ENCODE peak calls at places on chromosomes 12 and 14, in ten cellular contexts. N is fibroblast of mammary gland; U is GM12864; O is stimulated activated CD4-positive, alpha-beta T cell treated with anti-CD3 and anti-CD28 coated beads, Interleukin-15, amount 100 ng/mL, for 1 hour; V is pancreas; K is LoVo; S is astrocyte of the spinal cord; X is Right ventricle myocardium superior; E is HEK293T; D is T-cell. T is an unnamed sample.

GRCh38 chr12:48054955-48055821 is 50.7 kb downstream of the SENP1 start:
- DNase-seq in E (no peak), D (no peak), N (no peak), K (no peak), S (no peak), O (no peak), X (no peak), V (no peak), U (no peak), T (no peak)

GRCh38 chr12:46071769-46072624 is 81.6 kb upstream of the SCAF11 start:
- DNase-seq in X (peak), D (peak), S (peak), O (peak), V (peak), U (peak), K (peak), N (peak), E (peak), T (no peak)

GRCh38 chr12:121803861-121804416 is at the start of gene SETD1B:
- DNase-seq in S (peak), E (no peak), O (peak), D (no peak), N (peak), V (peak), K (peak), X (peak), U (no peak), T (no peak)

GRCh38 chr12:47039756-47040155 is 39.7 kb upstream of the PCED1B start:
- DNase-seq in V (no peak), E (no peak), S (no peak), K (no peak), N (no peak), O (no peak), U (no peak), X (no peak), D (no peak), T (no peak)

GRCh38 chr12:100675432-100675831 is 101.9 kb downstream of the GAS2L3 start:
- DNase-seq in E (no peak), O (no peak), S (peak), K (no peak), U (no peak), D (no peak), V (peak), N (peak), X (no peak), T (no peak)

GRCh38 chr14:50058112-50058511 is 58.3 kb downstream of the VCPKMT start:
- DNase-seq in K (no peak), O (no peak), V (no peak), X (no peak), N (no peak), D (no peak), U (no peak), S (no peak), E (no peak), T (no peak)

GRCh38 chr14:49972199-49972671 is 79.4 kb downstream of the ARF6 start:
- DNase-seq in K (peak), S (peak), V (peak), D (no peak), O (no peak), X (no peak), N (peak), E (no peak), U (no peak), T (peak)

GRCh38 chr12:118061876-118062791 is 1.2 kb upstream of the WSB2 start:
- DNase-seq in O (no peak), X (no peak), S (peak), U (no peak), K (peak), D (no peak), E (no peak), V (peak), N (peak), T (no peak)

GRCh38 chr14:33762462-33762861 is 188.4 kb downstream of the EGLN3 start:
- DNase-seq in N (no peak), K (no peak), U (no peak), V (no peak), O (no peak), E (no peak), D (no peak), X (no peak), S (no peak), T (no peak)

GRCh38 chr12:93788853-93789252 is 111.7 kb downstream of the CRADD start:
- DNase-seq in X (no peak), N (no peak), V (no peak), K (no peak), S (no peak), O (no peak), E (no peak), D (no peak), U (no peak), T (no peak)

GRCh38 chr14:51006781-51007211 is 62.5 kb upstream of the PYGL start:
- DNase-seq in V (no peak), E (no peak), K (no peak), X (no peak), S (peak), D (no peak), N (peak), O (no peak), U (no peak), T (peak)

GRCh38 chr12:121794532-121795028 is 1.1 kb upstream of the RHOF start:
- DNase-seq in K (no peak), V (peak), S (no peak), X (no peak), U (no peak), E (no peak), O (no peak), N (no peak), D (no peak), T (no peak)

GRCh38 chr12:62313727-62314380 is 53.6 kb downstream of the USP15 start:
- DNase-seq in X (no peak), K (no peak), N (no peak), D (no peak), U (no peak), O (no peak), S (no peak), E (no peak), V (no peak), T (no peak)

GRCh38 chr14:75982724-75983358 is 1.0 kb upstream of the TGFB3 start:
- DNase-seq in X (peak), D (no peak), U (no peak), V (peak), S (peak), O (peak), E (peak), N (peak), K (no peak), T (no peak)

GRCh38 chr12:87778065-87778464 is 251.1 kb downstream of the C12orf50 start:
- DNase-seq in V (no peak), K (no peak), N (no peak), O (no peak), E (no peak), X (no peak), S (no peak), U (no peak), D (no peak), T (no peak)

GRCh38 chr12:127143020-127143419 is 1124.0 kb upstream of the TMEM132C start:
- DNase-seq in K (no peak), U (no peak), X (no peak), N (no peak), E (no peak), O (no peak), V (no peak), D (no peak), S (no peak), T (no peak)

GRCh38 chr12:9143137-9143536 is 27.4 kb upstream of the A2M start:
- DNase-seq in N (no peak), X (no peak), D (no peak), V (no peak), U (no peak), E (no peak), O (no peak), S (no peak), K (no peak), T (no peak)

GRCh38 chr14:24094839-24095195 is 706 bp downstream of the PCK2 start:
- DNase-seq in N (no peak), X (no peak), K (no peak), O (no peak), S (peak), D (no peak), V (no peak), U (no peak), E (no peak), T (no peak)

GRCh38 chr14:23182372-23183014 is 967 bp downstream of the SLC7A8 start:
- DNase-seq in O (no peak), D (no peak), X (no peak), S (no peak), U (no peak), V (peak), N (no peak), E (peak), K (peak), T (no peak)

GRCh38 chr14:55381561-55381960 is 30.1 kb downstream of the ATG14 start:
- DNase-seq in V (no peak), K (no peak), X (no peak), D (no peak), E (no peak), N (no peak), S (no peak), O (no peak), U (no peak), T (no peak)